ENCODE peak calls at places on chromosomes 1 and 21, in eight cellular contexts. E, C, H, T, Y, V, S and A are unnamed samples.

GRCh38 chr1:220680085-220680687 is 10.0 kb upstream of the C1orf115 start:
- DNase-seq in S (peak), E (peak), H (peak), Y (no peak), C (no peak), T (peak), V (peak), A (peak)

GRCh38 chr21:42980312-42980958 is 6.1 kb downstream of the PKNOX1 start:
- DNase-seq in T (no peak), H (no peak), S (no peak), E (no peak), Y (no peak), C (no peak), V (no peak), A (no peak)

GRCh38 chr1:64396817-64397216 is 73.1 kb upstream of the CACHD1 start:
- DNase-seq in S (no peak), E (no peak), H (no peak), V (no peak), Y (no peak), C (no peak), T (no peak), A (no peak)

GRCh38 chr1:76059461-76059860 is 15.1 kb upstream of the ST6GALNAC3 start:
- DNase-seq in C (no peak), T (no peak), S (no peak), H (no peak), E (no peak), V (no peak), Y (no peak), A (no peak)

GRCh38 chr1:7301346-7301993 is 469.6 kb upstream of the VAMP3 start:
- DNase-seq in S (no peak), C (no peak), Y (no peak), V (peak), H (no peak), E (no peak), T (no peak), A (no peak)

GRCh38 chr1:212353181-212353580 is 61.5 kb downstream of the PACC1 start:
- DNase-seq in E (peak), H (no peak), V (no peak), T (no peak), C (no peak), S (no peak), Y (no peak), A (no peak)

GRCh38 chr21:27149034-27149433 is 182.1 kb upstream of the ADAMTS5 start:
- DNase-seq in S (no peak), C (no peak), T (no peak), H (no peak), Y (no peak), E (peak), V (no peak), A (no peak)

GRCh38 chr1:111227434-111227833 is at the start of gene CHI3L2:
- DNase-seq in H (no peak), E (peak), V (no peak), S (no peak), T (no peak), C (no peak), Y (peak), A (no peak)

GRCh38 chr1:109818351-109819325 is 54.9 kb upstream of the EPS8L3 start:
- DNase-seq in S (no peak), H (no peak), E (no peak), Y (no peak), V (no peak), T (no peak), C (no peak), A (no peak)

GRCh38 chr1:113138778-113139177 is 65.8 kb downstream of the LRIG2 start:
- DNase-seq in E (no peak), H (no peak), S (no peak), V (no peak), Y (no peak), T (no peak), C (no peak), A (no peak)

GRCh38 chr1:58162952-58163550 is 383.5 kb downstream of the OMA1 start:
- DNase-seq in V (peak), S (peak), Y (peak), E (peak), T (peak), C (no peak), H (peak), A (peak)

GRCh38 chr1:26069941-26070807 is 2.7 kb upstream of the TRIM63 start:
- DNase-seq in C (no peak), H (no peak), V (no peak), Y (no peak), T (no peak), E (no peak), S (no peak), A (no peak)

GRCh38 chr1:35136780-35137179 is 56.2 kb downstream of the SFPQ start:
- DNase-seq in V (no peak), H (no peak), T (no peak), C (no peak), Y (no peak), S (no peak), E (no peak), A (no peak)

DNA sequence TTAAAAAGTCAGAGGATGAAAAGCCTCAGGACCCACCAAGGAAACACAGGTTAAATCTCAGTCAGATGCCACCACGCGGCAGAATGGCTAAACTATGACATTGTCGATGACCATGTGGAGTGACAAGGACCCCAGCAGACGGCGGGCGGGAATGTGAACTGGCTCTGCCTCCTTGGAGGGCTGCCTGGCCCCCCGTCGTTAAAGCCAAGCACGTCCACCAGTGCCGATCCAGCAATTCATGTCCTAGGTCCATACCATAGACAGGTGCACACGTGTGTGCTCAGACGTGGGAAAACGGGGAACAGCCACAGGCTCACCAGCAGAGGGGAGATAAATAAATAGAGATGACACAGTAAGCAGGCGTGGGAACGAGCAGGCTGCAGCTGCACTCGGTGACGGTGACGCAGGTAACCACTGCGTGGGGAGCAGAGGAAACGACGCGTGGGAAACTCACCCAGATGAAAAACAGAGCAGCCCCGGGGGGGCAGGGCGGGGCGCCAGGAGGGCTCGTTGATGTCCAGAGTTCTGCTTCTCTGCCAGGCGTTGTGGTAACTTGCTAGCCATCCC is 28.3 kb upstream of the PCBP3 start:
- DNase-seq in C (peak), T (peak), V (no peak), S (peak), E (no peak), Y (no peak), H (no peak), A (peak)
- TF ChIP-seq CTCF in C (no peak), T (no peak), V (no peak), S (peak), E (no peak), Y (no peak), H (no peak), A (peak)

GRCh38 chr21:22345624-22346023 is 1347.4 kb downstream of the NCAM2 start:
- DNase-seq in C (no peak), T (no peak), H (no peak), E (no peak), S (no peak), V (no peak), Y (no peak), A (no peak)
- TF ChIP-seq CTCF in C (no peak), T (no peak), H (no peak), E (no peak), S (no peak), V (no peak), Y (no peak), A (no peak)

GRCh38 chr1:12143631-12144155 is 23.1 kb upstream of the TNFRSF1B start:
- DNase-seq in Y (peak), E (peak), T (peak), S (no peak), C (peak), V (no peak), H (peak), A (no peak)
- TF ChIP-seq CTCF in Y (no peak), E (no peak), T (no peak), S (no peak), C (no peak), V (no peak), H (no peak), A (no peak)

GRCh38 chr1:107804134-107804533 is 160.8 kb downstream of the VAV3 start:
- DNase-seq in H (no peak), Y (no peak), S (no peak), V (no peak), E (no peak), T (no peak), C (no peak), A (peak)
- TF ChIP-seq CTCF in H (no peak), Y (no peak), S (no peak), V (no peak), E (no peak), T (no peak), C (no peak), A (no peak)